ENCODE peak calls at places on chromosomes 3 and 15, in eight cellular contexts. A is testis, F is NCI-H1092 treated with DMSO at 0.1 percent for 48 hours, T is neural crest cell, J is mammary epithelial cell, D is mesendoderm, S is fibroblast of lung, E is HTR-8/SVneo. X is an unnamed sample.

GRCh38 chr3:125694761-125695294 is 99.5 kb upstream of the OSBPL11 start:
- DNase-seq in A (no peak), F (peak; percentile 53), T (no peak), J (no peak), D (no peak), S (peak; percentile 4), E (no peak), X (no peak)

GRCh38 chr15:60208708-60209107 is 189.1 kb downstream of the ANXA2 start:
- DNase-seq in A (no peak), F (no peak), T (no peak), J (peak; percentile 6), D (no peak), S (peak; percentile 6), E (no peak), X (no peak)

GRCh38 chr15:58228708-58229107 is 90.5 kb downstream of the AQP9 start:
- DNase-seq in A (no peak), F (no peak), T (no peak), J (no peak), D (peak; percentile 50), S (peak; percentile 78), E (no peak), X (no peak)

GRCh38 chr3:156725706-156726105 is 51.3 kb downstream of the TIPARP start:
- DNase-seq in A (no peak), F (no peak), T (no peak), J (peak; percentile 71), D (no peak), S (no peak), E (no peak), X (no peak)

GRCh38 chr3:190617185-190617584 is 103.3 kb downstream of the IL1RAP start:
- DNase-seq in A (no peak), F (no peak), T (no peak), J (no peak), D (peak; percentile 55), S (no peak), E (no peak), X (no peak)

GRCh38 chr3:160184655-160185054 is 40.6 kb upstream of the C3orf80 start:
- DNase-seq in A (no peak), F (no peak), T (no peak), J (no peak), D (no peak), S (peak; percentile 93), E (no peak), X (no peak)

GRCh38 chr15:44535509-44536297 is 1.2 kb upstream of the EIF3J start:
- DNase-seq in A (peak; percentile 34), F (no peak), T (no peak), J (no peak), D (peak; percentile 57), S (no peak), E (peak; percentile 7), X (peak; percentile 47)

GRCh38 chr15:91456251-91456718 is 356.2 kb downstream of the SV2B start:
- DNase-seq in A (no peak), F (no peak), T (no peak), J (peak; percentile 100), D (peak; percentile 81), S (peak; percentile 98), E (no peak), X (no peak)

GRCh38 chr3:146715176-146715575 is 110.0 kb upstream of the PLSCR5 start:
- DNase-seq in A (no peak), F (no peak), T (no peak), J (peak; percentile 18), D (no peak), S (peak; percentile 9), E (no peak), X (no peak)

GRCh38 chr3:66195347-66195783 is 25.4 kb upstream of the SLC25A26 start:
- DNase-seq in A (peak; percentile 74), F (peak; percentile 45), T (peak; percentile 54), J (peak; percentile 39), D (peak; percentile 54), S (peak; percentile 51), E (no peak), X (peak; percentile 85)

X was measured in H7.